ENCODE peak calls at places on chromosomes 4 and X, in nine cellular contexts. D is suprapubic skin, Y is A549, V is IMR-90, Z is ovary, I is type B pancreatic cell, F is AG04449, S is keratinocyte, P is fibroblast of lung. C is an unnamed sample.

GRCh38 chrX:40155617-40156471 is 58.1 kb upstream of the BCOR start:
- DNase-seq in D (no peak), Y (peak), V (no peak), Z (peak), I (no peak), F (no peak), S (no peak), P (no peak), C (no peak)

GRCh38 chr4:76696109-76696508 is 201.8 kb downstream of the SOWAHB start:
- DNase-seq in D (no peak), Y (no peak), V (peak), Z (no peak), I (no peak), F (no peak), S (no peak), P (peak), C (no peak)

GRCh38 chr4:77652237-77652897 is 46.7 kb downstream of the CXCL13 start:
- DNase-seq in D (no peak), Y (no peak), V (no peak), Z (no peak), I (no peak), F (no peak), S (no peak), P (no peak), C (no peak)

GRCh38 chrX:39631275-39631674 is 466.5 kb downstream of the BCOR start:
- DNase-seq in D (no peak), Y (no peak), V (no peak), Z (no peak), I (no peak), F (no peak), S (no peak), P (no peak), C (no peak)

GRCh38 chr4:150768492-150768891 is 186.5 kb downstream of the MAB21L2 start:
- DNase-seq in D (no peak), Y (no peak), V (peak), Z (no peak), I (no peak), F (no peak), S (no peak), P (no peak), C (no peak)

GRCh38 chr4:30718889-30719252 is 1.3 kb upstream of the PCDH7 start:
- DNase-seq in D (no peak), Y (no peak), V (peak), Z (no peak), I (no peak), F (no peak), S (no peak), P (peak), C (no peak)

GRCh38 chr4:11535333-11535732 is 106.6 kb upstream of the HS3ST1 start:
- DNase-seq in D (no peak), Y (no peak), V (no peak), Z (no peak), I (no peak), F (no peak), S (no peak), P (no peak), C (no peak)

GRCh38 chrX:9728271-9728670 is 37.4 kb downstream of the GPR143 start:
- DNase-seq in D (no peak), Y (no peak), V (no peak), Z (no peak), I (no peak), F (no peak), S (no peak), P (no peak), C (no peak)

GRCh38 chr4:122784261-122784660 is 42.4 kb upstream of the FGF2 start:
- DNase-seq in D (no peak), Y (no peak), V (no peak), Z (no peak), I (no peak), F (no peak), S (no peak), P (no peak), C (no peak)

GRCh38 chrX:132704769-132705168 is 215.9 kb upstream of the MBNL3 start:
- DNase-seq in D (no peak), Y (no peak), V (no peak), Z (no peak), I (no peak), F (no peak), S (no peak), P (no peak), C (no peak)

GRCh38 chr4:2251073-2251794 is 9.3 kb upstream of the HAUS3 start:
- DNase-seq in D (peak), Y (no peak), V (no peak), Z (no peak), I (no peak), F (no peak), S (no peak), P (no peak), C (no peak)

GRCh38 chr4:80989921-80990544 is 40.5 kb upstream of the BMP3 start:
- DNase-seq in D (no peak), Y (peak), V (peak), Z (no peak), I (no peak), F (peak), S (peak), P (peak), C (peak)

GRCh38 chr4:139986621-139987510 is 167.1 kb downstream of the MAML3 start:
- DNase-seq in D (no peak), Y (no peak), V (peak), Z (no peak), I (no peak), F (no peak), S (no peak), P (peak), C (no peak)

GRCh38 chr4:139556735-139557505 is 901 bp upstream of the SETD7 start:
- DNase-seq in D (peak), Y (peak), V (no peak), Z (peak), I (no peak), F (no peak), S (no peak), P (no peak), C (peak)

GRCh38 chrX:13194291-13195103 is 125.4 kb downstream of the ATXN3L start:
- DNase-seq in D (no peak), Y (peak), V (no peak), Z (no peak), I (no peak), F (no peak), S (no peak), P (peak), C (no peak)

GRCh38 chr4:67658302-67658701 is 42.7 kb downstream of the UBA6 start:
- DNase-seq in D (no peak), Y (no peak), V (no peak), Z (no peak), I (no peak), F (no peak), S (no peak), P (no peak), C (peak)

GRCh38 chrX:13764765-13765164 is 30.2 kb downstream of the OFD1 start:
- DNase-seq in D (no peak), Y (peak), V (no peak), Z (no peak), I (no peak), F (no peak), S (no peak), P (peak), C (no peak)

GRCh38 chrX:9662148-9662547 is 103.5 kb downstream of the GPR143 start:
- DNase-seq in D (no peak), Y (no peak), V (peak), Z (no peak), I (no peak), F (no peak), S (no peak), P (no peak), C (no peak)

GRCh38 chr4:110532901-110533589 is 57.1 kb downstream of the ENPEP start:
- DNase-seq in D (no peak), Y (no peak), V (no peak), Z (no peak), I (no peak), F (no peak), S (no peak), P (no peak), C (no peak)

GRCh38 chr4:165384608-165385007 is 5.8 kb downstream of the CPE start:
- DNase-seq in D (no peak), Y (no peak), V (peak), Z (no peak), I (no peak), F (no peak), S (no peak), P (peak), C (no peak)

GRCh38 chr4:173490817-173491518 is 39.1 kb downstream of the HAND2 start:
- DNase-seq in D (no peak), Y (peak), V (peak), Z (no peak), I (no peak), F (no peak), S (no peak), P (peak), C (no peak)

GRCh38 chr4:77240469-77241066 is 83.6 kb downstream of the CCNG2 start:
- DNase-seq in D (no peak), Y (peak), V (peak), Z (peak), I (peak), F (no peak), S (peak), P (peak), C (peak)

GRCh38 chr4:962231-963208 is 10.8 kb downstream of the DGKQ start:
- DNase-seq in D (no peak), Y (no peak), V (no peak), Z (no peak), I (no peak), F (no peak), S (no peak), P (no peak), C (no peak)

GRCh38 chr4:38605181-38605764 is 58.7 kb upstream of the KLF3 start:
- DNase-seq in D (no peak), Y (no peak), V (no peak), Z (no peak), I (no peak), F (no peak), S (no peak), P (no peak), C (no peak)

GRCh38 chr4:14749910-14750309 is 252.4 kb upstream of the CPEB2 start:
- DNase-seq in D (no peak), Y (peak), V (no peak), Z (no peak), I (no peak), F (no peak), S (no peak), P (peak), C (peak)

GRCh38 chrX:18886344-18887161 is 97.4 kb downstream of the PHKA2 start:
- DNase-seq in D (peak), Y (peak), V (peak), Z (peak), I (no peak), F (no peak), S (no peak), P (peak), C (peak)

GRCh38 chr4:19987746-19988145 is 264.0 kb upstream of the SLIT2 start:
- DNase-seq in D (no peak), Y (no peak), V (peak), Z (no peak), I (no peak), F (peak), S (no peak), P (peak), C (no peak)

GRCh38 chr4:112523764-112524505 is 8.0 kb upstream of the NEUROG2 start:
- DNase-seq in D (no peak), Y (peak), V (no peak), Z (peak), I (no peak), F (no peak), S (no peak), P (no peak), C (peak)

GRCh38 chr4:142416121-142416520 is 430.0 kb downstream of the INPP4B start:
- DNase-seq in D (no peak), Y (no peak), V (peak), Z (no peak), I (no peak), F (no peak), S (no peak), P (peak), C (no peak)

GRCh38 chr4:117429506-117429905 is 344.1 kb upstream of the TRAM1L1 start:
- DNase-seq in D (no peak), Y (no peak), V (no peak), Z (no peak), I (no peak), F (no peak), S (no peak), P (no peak), C (no peak)

GRCh38 chr4:94798808-94799207 is 41.1 kb downstream of the BMPR1B start:
- DNase-seq in D (no peak), Y (no peak), V (peak), Z (no peak), I (no peak), F (no peak), S (no peak), P (no peak), C (no peak)

GRCh38 chr4:94457692-94458106 is 6.0 kb downstream of the PDLIM5 start:
- DNase-seq in D (no peak), Y (no peak), V (no peak), Z (no peak), I (no peak), F (no peak), S (no peak), P (peak), C (no peak)

GRCh38 chrX:47245156-47245555 is 12.3 kb downstream of the USP11 start:
- DNase-seq in D (no peak), Y (no peak), V (no peak), Z (no peak), I (no peak), F (no peak), S (no peak), P (no peak), C (no peak)

GRCh38 chr4:65893957-65894755 is 223.9 kb upstream of the EPHA5 start:
- DNase-seq in D (no peak), Y (no peak), V (no peak), Z (no peak), I (no peak), F (no peak), S (no peak), P (no peak), C (no peak)

GRCh38 chr4:97208749-97209148 is 934.5 kb downstream of the STPG2 start:
- DNase-seq in D (no peak), Y (no peak), V (no peak), Z (no peak), I (no peak), F (no peak), S (no peak), P (no peak), C (no peak)

GRCh38 chrX:2492536-2493218 is 8.1 kb downstream of the DHRSX start:
- DNase-seq in D (no peak), Y (no peak), V (no peak), Z (no peak), I (no peak), F (no peak), S (no peak), P (no peak), C (no peak)

GRCh38 chr4:145217339-145217738 is 37.0 kb upstream of the OTUD4 start:
- DNase-seq in D (no peak), Y (no peak), V (no peak), Z (no peak), I (no peak), F (no peak), S (no peak), P (no peak), C (no peak)

GRCh38 chr4:14415146-14415545 is 587.1 kb upstream of the CPEB2 start:
- DNase-seq in D (no peak), Y (peak), V (peak), Z (no peak), I (no peak), F (no peak), S (no peak), P (peak), C (no peak)

GRCh38 chr4:15547392-15547791 is 77.7 kb downstream of the CC2D2A start:
- DNase-seq in D (no peak), Y (no peak), V (no peak), Z (no peak), I (no peak), F (no peak), S (no peak), P (no peak), C (peak)

GRCh38 chr4:169791527-169792156 is 33.9 kb upstream of the HPF1 start:
- DNase-seq in D (no peak), Y (peak), V (peak), Z (peak), I (peak), F (no peak), S (peak), P (peak), C (peak)
- TF ChIP-seq CTCF in D (peak), Y (peak), V (peak), Z (no peak), I (peak), F (peak), S (peak), P (peak), C (no peak)

DNA sequence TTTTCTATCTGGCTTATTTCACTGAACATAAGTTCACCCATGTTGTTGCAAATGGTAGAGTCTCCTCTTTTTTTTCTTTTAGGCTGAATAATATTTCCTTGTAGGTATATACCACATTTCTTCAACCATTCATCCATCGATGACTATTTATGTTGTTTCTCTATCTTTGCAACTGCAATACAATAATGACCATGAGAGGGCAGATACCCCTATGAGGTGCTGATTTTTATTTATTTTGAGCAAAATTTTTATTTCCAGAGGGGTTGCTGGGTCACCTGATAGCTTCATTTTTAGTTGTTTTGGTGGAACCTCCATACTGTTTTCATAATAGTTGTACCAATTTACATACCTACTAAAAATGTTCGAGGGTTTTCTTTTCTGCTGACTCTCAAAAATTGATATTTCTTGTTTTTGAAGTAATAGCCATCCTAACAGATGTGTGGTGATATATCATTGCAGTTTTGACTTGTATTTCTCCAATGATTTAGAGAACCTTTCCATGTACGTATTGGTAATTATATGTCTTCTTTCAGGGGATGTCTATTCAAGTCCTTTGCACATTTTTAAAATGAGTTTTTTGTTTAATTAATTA is 1697.0 kb downstream of the PCDH7 start:
- DNase-seq in D (no peak), Y (no peak), V (no peak), Z (no peak), I (no peak), F (no peak), S (no peak), P (no peak), C (no peak)
- TF ChIP-seq CTCF in D (no peak), Y (no peak), V (no peak), Z (no peak), I (peak), F (no peak), S (no peak), P (peak), C (no peak)

GRCh38 chr4:127606823-127607222 is 25.9 kb upstream of the INTU start:
- DNase-seq in D (no peak), Y (no peak), V (no peak), Z (no peak), I (no peak), F (no peak), S (no peak), P (no peak), C (no peak)

GRCh38 chr4:127601029-127601428 is 31.7 kb upstream of the INTU start:
- DNase-seq in D (no peak), Y (no peak), V (peak), Z (no peak), I (no peak), F (no peak), S (no peak), P (peak), C (no peak)

GRCh38 chr4:127610488-127610887 is 22.3 kb upstream of the INTU start:
- DNase-seq in D (no peak), Y (no peak), V (no peak), Z (no peak), I (no peak), F (no peak), S (no peak), P (no peak), C (no peak)

GRCh38 chr4:127609484-127609883 is 23.3 kb upstream of the INTU start:
- DNase-seq in D (no peak), Y (no peak), V (no peak), Z (no peak), I (no peak), F (no peak), S (no peak), P (no peak), C (no peak)

GRCh38 chr4:127604949-127605709 is 27.6 kb upstream of the INTU start:
- DNase-seq in D (no peak), Y (peak), V (peak), Z (no peak), I (no peak), F (no peak), S (no peak), P (peak), C (no peak)
- TF ChIP-seq CTCF in D (peak), Y (peak), V (peak), Z (peak), I (peak), F (peak), S (peak), P (peak), C (peak)

DNA sequence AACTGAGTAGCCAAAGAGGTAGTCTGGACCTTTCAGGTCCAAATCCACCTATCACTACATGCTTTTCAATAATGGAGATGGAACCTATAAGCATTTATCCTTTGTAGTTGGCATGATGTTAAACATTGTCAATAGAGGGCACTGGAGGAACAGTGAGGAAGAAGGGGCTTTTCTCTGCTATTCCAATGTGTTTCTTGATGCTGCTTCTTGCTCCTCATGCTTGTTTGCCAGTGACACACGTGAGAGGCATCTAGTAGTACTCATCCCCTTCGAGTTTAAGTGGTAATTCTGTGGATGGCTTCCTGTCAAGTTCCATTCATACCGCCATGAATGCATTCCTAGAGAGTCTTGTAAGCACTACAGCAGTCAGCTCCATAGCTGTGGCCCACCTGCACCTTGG is 84.0 kb downstream of the NAA11 start:
- DNase-seq in D (no peak), Y (no peak), V (peak), Z (no peak), I (no peak), F (peak), S (no peak), P (peak), C (no peak)
- TF ChIP-seq CTCF in D (no peak), Y (no peak), V (no peak), Z (no peak), I (no peak), F (no peak), S (peak), P (peak), C (no peak)

GRCh38 chr4:26404597-26405323 is 83.9 kb downstream of the RBPJ start:
- DNase-seq in D (no peak), Y (no peak), V (no peak), Z (no peak), I (no peak), F (no peak), S (no peak), P (no peak), C (no peak)
- TF ChIP-seq CTCF in D (no peak), Y (no peak), V (no peak), Z (no peak), I (peak), F (no peak), S (no peak), P (no peak), C (no peak)

GRCh38 chrX:70454441-70455365 is 10.1 kb downstream of the DLG3 start:
- DNase-seq in D (no peak), Y (peak), V (peak), Z (peak), I (peak), F (no peak), S (peak), P (peak), C (peak)
- TF ChIP-seq CTCF in D (peak), Y (peak), V (peak), Z (peak), I (peak), F (peak), S (peak), P (peak), C (peak)

GRCh38 chr4:5199912-5200311 is 148.6 kb downstream of the STK32B start:
- DNase-seq in D (no peak), Y (no peak), V (no peak), Z (no peak), I (no peak), F (no peak), S (no peak), P (no peak), C (no peak)
- TF ChIP-seq CTCF in D (no peak), Y (no peak), V (no peak), Z (no peak), I (no peak), F (no peak), S (no peak), P (no peak), C (no peak)